ENCODE peak calls at places on chromosome 3, in six cellular contexts. I is AG04450, G is fibroblast of pulmonary artery, S is tibial artery, N is pancreas, X is sigmoid colon. Z is an unnamed sample.

GRCh38 chr3:128787256-128788253 is 61.6 kb downstream of the RAB7A start:
- DNase-seq in I (no peak), G (peak), S (no peak), N (no peak), X (no peak), Z (peak)

GRCh38 chr3:45480218-45480617 is 91.8 kb downstream of the LARS2 start:
- DNase-seq in I (no peak), G (no peak), S (no peak), N (no peak), X (no peak), Z (no peak)

GRCh38 chr3:22795917-22796316 is 407.2 kb upstream of the UBE2E2 start:
- DNase-seq in I (no peak), G (no peak), S (no peak), N (no peak), X (no peak), Z (no peak)

GRCh38 chr3:131114201-131114600 is 87.5 kb downstream of the NEK11 start:
- DNase-seq in I (no peak), G (no peak), S (no peak), N (no peak), X (no peak), Z (no peak)

GRCh38 chr3:10007126-10007782 is 19.0 kb upstream of the FANCD2 start:
- DNase-seq in I (no peak), G (no peak), S (no peak), N (no peak), X (peak), Z (no peak)

GRCh38 chr3:153927107-153927506 is 194.1 kb upstream of the ARHGEF26 start:
- DNase-seq in I (peak), G (peak), S (no peak), N (no peak), X (no peak), Z (no peak)

GRCh38 chr3:59502806-59503205 is 453.0 kb upstream of the CFAP20DC start:
- DNase-seq in I (peak), G (peak), S (no peak), N (no peak), X (no peak), Z (no peak)

GRCh38 chr3:48038971-48039481 is 22.8 kb upstream of the MAP4 start:
- DNase-seq in I (no peak), G (no peak), S (no peak), N (no peak), X (no peak), Z (no peak)

GRCh38 chr3:120838441-120839091 is 69.4 kb upstream of the STXBP5L start:
- DNase-seq in I (no peak), G (no peak), S (no peak), N (no peak), X (no peak), Z (no peak)

GRCh38 chr3:159872374-159873109 is 116.1 kb upstream of the IL12A start:
- DNase-seq in I (peak), G (peak), S (no peak), N (no peak), X (no peak), Z (no peak)

GRCh38 chr3:64163019-64163754 is 62.1 kb downstream of the PRICKLE2 start:
- DNase-seq in I (no peak), G (no peak), S (no peak), N (no peak), X (no peak), Z (no peak)

GRCh38 chr3:38579146-38579545 is 70.3 kb downstream of the SCN5A start:
- DNase-seq in I (no peak), G (peak), S (peak), N (peak), X (no peak), Z (no peak)

GRCh38 chr3:196931828-196932587 is 10.3 kb downstream of the NCBP2 start:
- DNase-seq in I (no peak), G (no peak), S (no peak), N (no peak), X (no peak), Z (no peak)

GRCh38 chr3:6549296-6549695 is 311.6 kb upstream of the GRM7 start:
- DNase-seq in I (no peak), G (no peak), S (no peak), N (no peak), X (no peak), Z (no peak)

GRCh38 chr3:27877122-27878011 is 155.2 kb upstream of the EOMES start:
- DNase-seq in I (no peak), G (no peak), S (no peak), N (peak), X (no peak), Z (no peak)

GRCh38 chr3:172447611-172448579 is at the start of gene GHSR:
- DNase-seq in I (no peak), G (no peak), S (no peak), N (no peak), X (no peak), Z (no peak)

GRCh38 chr3:24199775-24200247 is 254.7 kb downstream of the NR1D2 start:
- DNase-seq in I (no peak), G (peak), S (no peak), N (no peak), X (no peak), Z (no peak)

GRCh38 chr3:108018552-108018951 is 72.3 kb downstream of the CD47 start:
- DNase-seq in I (no peak), G (no peak), S (no peak), N (no peak), X (no peak), Z (no peak)

GRCh38 chr3:184241447-184242296 is 7.1 kb downstream of the ALG3 start:
- DNase-seq in I (no peak), G (peak), S (no peak), N (peak), X (no peak), Z (no peak)

GRCh38 chr3:192901435-192901834 is 16.2 kb downstream of the MB21D2 start:
- DNase-seq in I (peak), G (peak), S (no peak), N (no peak), X (no peak), Z (no peak)

GRCh38 chr3:53150247-53151085 is 10.5 kb upstream of the PRKCD start:
- DNase-seq in I (no peak), G (peak), S (peak), N (peak), X (no peak), Z (no peak)

GRCh38 chr3:150078983-150079739 is 108.5 kb upstream of the PFN2 start:
- DNase-seq in I (peak), G (peak), S (no peak), N (no peak), X (peak), Z (no peak)

DNA sequence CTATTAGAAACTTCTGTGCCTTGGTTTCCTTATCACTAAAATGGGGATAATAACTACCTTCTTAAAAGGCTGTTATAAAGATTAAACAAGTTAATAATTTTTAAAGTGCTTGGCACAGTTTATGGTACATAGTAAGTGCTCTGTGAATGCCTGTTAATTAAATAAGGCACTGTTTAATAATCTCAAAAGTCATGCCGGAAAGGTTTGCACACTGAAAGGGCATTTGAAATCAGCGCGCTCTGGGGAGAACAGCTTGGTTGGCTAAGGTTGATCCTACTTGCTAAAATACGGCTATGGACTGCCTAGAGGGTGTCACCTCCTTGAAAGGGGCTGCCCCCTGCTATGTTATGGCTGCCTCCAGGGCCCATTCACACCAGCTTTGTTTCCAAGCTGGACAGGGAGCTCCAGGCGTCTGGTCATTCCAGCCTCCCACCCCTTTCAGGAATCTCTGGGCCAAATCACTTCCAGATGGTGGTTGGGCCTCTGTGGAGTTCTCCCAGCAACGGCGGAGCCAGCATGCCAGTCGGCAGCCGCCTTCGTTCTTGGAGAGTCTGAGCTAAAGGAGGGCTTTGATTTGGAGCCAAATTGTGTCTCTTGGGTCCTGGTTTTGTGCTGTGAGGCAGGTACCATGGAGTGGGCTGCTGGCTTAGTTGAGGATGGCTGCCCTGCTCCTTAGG is 5.9 kb downstream of the FLNB start:
- DNase-seq in I (peak), G (peak), S (peak), N (no peak), X (peak), Z (no peak)
- H3K4me3 ChIP-seq in I (peak), G (no peak), S (peak), N (no peak), X (peak), Z (no peak)

GRCh38 chr3:157239082-157239704 is 79.2 kb upstream of the CCNL1 start:
- DNase-seq in I (no peak), G (peak), S (peak), N (peak), X (peak), Z (peak)
- TF ChIP-seq CTCF in I (peak), G (peak), S (peak), N (peak), X (peak), Z (peak)

GRCh38 chr3:142363936-142364467 is 83.8 kb downstream of the XRN1 start:
- DNase-seq in I (no peak), G (no peak), S (no peak), N (no peak), X (no peak), Z (no peak)

DNA sequence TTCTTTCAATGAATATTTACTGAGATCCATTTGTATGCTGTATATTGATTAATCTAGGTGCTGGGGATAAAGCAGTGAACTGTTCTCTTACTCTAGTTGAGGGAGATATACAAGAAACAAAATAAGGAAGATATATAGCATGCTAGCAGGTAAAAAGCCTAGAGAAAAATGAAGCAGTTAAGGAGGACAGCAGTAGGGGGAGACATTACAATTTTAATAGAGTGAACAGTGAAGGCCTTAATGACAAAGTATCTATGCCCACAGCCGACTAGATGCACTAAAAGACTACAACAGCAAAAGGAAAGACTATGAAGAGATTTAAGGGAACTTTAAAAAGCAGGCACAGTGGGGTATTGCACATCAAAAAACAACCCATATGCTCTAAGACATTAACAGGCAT is 81.4 kb downstream of the XRN1 start:
- DNase-seq in I (no peak), G (peak), S (no peak), N (no peak), X (no peak), Z (no peak)
- H3K4me3 ChIP-seq in I (no peak), G (no peak), S (no peak), N (no peak), X (no peak), Z (no peak)

DNA sequence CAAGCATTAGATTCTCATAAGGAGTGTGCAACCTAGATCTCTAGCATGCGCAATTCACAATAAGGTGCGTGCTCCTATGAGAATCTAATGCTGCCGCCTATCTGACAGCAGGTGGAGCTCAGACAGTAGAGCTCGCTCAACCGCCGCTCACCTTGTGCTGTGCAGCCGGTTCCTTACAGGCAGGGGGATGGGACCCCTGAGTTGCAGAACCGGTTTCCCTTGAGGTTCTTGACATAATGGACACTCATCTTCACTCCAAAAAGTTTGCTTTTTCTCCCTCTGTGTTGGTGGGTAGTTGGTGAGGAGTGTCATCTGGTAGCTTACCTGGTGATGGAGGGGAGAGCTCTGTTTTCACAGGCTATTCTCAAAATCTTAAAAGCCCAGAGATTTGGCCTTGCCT is 324.0 kb upstream of the TBL1XR1 start:
- DNase-seq in I (no peak), G (no peak), S (no peak), N (peak), X (no peak), Z (no peak)
- TF ChIP-seq CTCF in I (no peak), G (no peak), S (no peak), N (no peak), X (no peak), Z (no peak)

Z was measured in GM12864.